ENCODE peak calls at places on chromosome 12, in six cellular contexts. One of them, this sample, is unnamed.

GRCh38 chr12:20420557-20420956 is 52.2 kb downstream of the PDE3A start:
- DNase-seq in naive thymus-derived CD4-positive, alpha-beta T cell: no peak
- DNase-seq in NCI-H510A treated with DMSO at 0.1 percent for 48 hours: no peak
- DNase-seq in memory B cell: no peak
- DNase-seq in stimulated activated CD4-positive, alpha-beta T cell treated with anti-CD3 and anti-CD28 coated beads, Interleukin-12 subunit alpha, Interleukin-12 subunit beta, amount 100 ng/mL, for 4 hours: no peak
- DNase-seq in stimulated activated naive CD4-positive, alpha-beta T cell: no peak
- DNase-seq in this sample: no peak

GRCh38 chr12:83865431-83865830 is 1047.2 kb downstream of the SLC6A15 start:
- DNase-seq in naive thymus-derived CD4-positive, alpha-beta T cell: no peak
- DNase-seq in NCI-H510A treated with DMSO at 0.1 percent for 48 hours: no peak
- DNase-seq in stimulated activated CD4-positive, alpha-beta T cell treated with anti-CD3 and anti-CD28 coated beads, Interleukin-12 subunit alpha, Interleukin-12 subunit beta, amount 100 ng/mL, for 4 hours: no peak
- DNase-seq in stimulated activated naive CD4-positive, alpha-beta T cell: no peak
- DNase-seq in memory B cell: no peak
- DNase-seq in this sample: no peak

GRCh38 chr12:1517007-1517406 is 77.4 kb downstream of the FBXL14 start:
- DNase-seq in stimulated activated naive CD4-positive, alpha-beta T cell: no peak
- DNase-seq in naive thymus-derived CD4-positive, alpha-beta T cell: peak; percentile 16
- DNase-seq in memory B cell: no peak
- DNase-seq in NCI-H510A treated with DMSO at 0.1 percent for 48 hours: no peak
- DNase-seq in stimulated activated CD4-positive, alpha-beta T cell treated with anti-CD3 and anti-CD28 coated beads, Interleukin-12 subunit alpha, Interleukin-12 subunit beta, amount 100 ng/mL, for 4 hours: no peak
- DNase-seq in this sample: no peak

GRCh38 chr12:92208613-92209121 is 63.0 kb upstream of the BTG1 start:
- DNase-seq in NCI-H510A treated with DMSO at 0.1 percent for 48 hours: peak; percentile 62
- DNase-seq in naive thymus-derived CD4-positive, alpha-beta T cell: no peak
- DNase-seq in memory B cell: peak; percentile 9
- DNase-seq in stimulated activated naive CD4-positive, alpha-beta T cell: no peak
- DNase-seq in stimulated activated CD4-positive, alpha-beta T cell treated with anti-CD3 and anti-CD28 coated beads, Interleukin-12 subunit alpha, Interleukin-12 subunit beta, amount 100 ng/mL, for 4 hours: no peak
- DNase-seq in this sample: no peak

GRCh38 chr12:75606921-75607320 is 95.5 kb upstream of the KRR1 start:
- DNase-seq in stimulated activated CD4-positive, alpha-beta T cell treated with anti-CD3 and anti-CD28 coated beads, Interleukin-12 subunit alpha, Interleukin-12 subunit beta, amount 100 ng/mL, for 4 hours: no peak
- DNase-seq in naive thymus-derived CD4-positive, alpha-beta T cell: no peak
- DNase-seq in NCI-H510A treated with DMSO at 0.1 percent for 48 hours: no peak
- DNase-seq in memory B cell: no peak
- DNase-seq in stimulated activated naive CD4-positive, alpha-beta T cell: no peak
- DNase-seq in this sample: no peak

GRCh38 chr12:10771132-10771733 is 31.2 kb downstream of the TAS2R7 start:
- DNase-seq in memory B cell: peak; percentile 26
- DNase-seq in NCI-H510A treated with DMSO at 0.1 percent for 48 hours: peak; percentile 67
- DNase-seq in stimulated activated naive CD4-positive, alpha-beta T cell: no peak
- DNase-seq in naive thymus-derived CD4-positive, alpha-beta T cell: no peak
- DNase-seq in stimulated activated CD4-positive, alpha-beta T cell treated with anti-CD3 and anti-CD28 coated beads, Interleukin-12 subunit alpha, Interleukin-12 subunit beta, amount 100 ng/mL, for 4 hours: no peak
- DNase-seq in this sample: no peak

GRCh38 chr12:79555006-79555925 is 135.5 kb downstream of the PAWR start:
- DNase-seq in stimulated activated naive CD4-positive, alpha-beta T cell: no peak
- DNase-seq in naive thymus-derived CD4-positive, alpha-beta T cell: no peak
- DNase-seq in NCI-H510A treated with DMSO at 0.1 percent for 48 hours: no peak
- DNase-seq in stimulated activated CD4-positive, alpha-beta T cell treated with anti-CD3 and anti-CD28 coated beads, Interleukin-12 subunit alpha, Interleukin-12 subunit beta, amount 100 ng/mL, for 4 hours: no peak
- DNase-seq in memory B cell: no peak
- DNase-seq in this sample: no peak

GRCh38 chr12:4809013-4809448 is 88.8 kb downstream of the GALNT8 start:
- DNase-seq in stimulated activated CD4-positive, alpha-beta T cell treated with anti-CD3 and anti-CD28 coated beads, Interleukin-12 subunit alpha, Interleukin-12 subunit beta, amount 100 ng/mL, for 4 hours: peak; percentile 4
- DNase-seq in naive thymus-derived CD4-positive, alpha-beta T cell: no peak
- DNase-seq in stimulated activated naive CD4-positive, alpha-beta T cell: no peak
- DNase-seq in NCI-H510A treated with DMSO at 0.1 percent for 48 hours: no peak
- DNase-seq in memory B cell: no peak
- DNase-seq in this sample: no peak

GRCh38 chr12:53049582-53050318 is at the start of gene TNS2:
- DNase-seq in stimulated activated CD4-positive, alpha-beta T cell treated with anti-CD3 and anti-CD28 coated beads, Interleukin-12 subunit alpha, Interleukin-12 subunit beta, amount 100 ng/mL, for 4 hours: no peak
- DNase-seq in NCI-H510A treated with DMSO at 0.1 percent for 48 hours: peak; percentile 81
- DNase-seq in memory B cell: no peak
- DNase-seq in stimulated activated naive CD4-positive, alpha-beta T cell: no peak
- DNase-seq in naive thymus-derived CD4-positive, alpha-beta T cell: no peak
- DNase-seq in this sample: no peak

GRCh38 chr12:51409846-51410245 is 14.8 kb upstream of the SLC4A8 start:
- DNase-seq in NCI-H510A treated with DMSO at 0.1 percent for 48 hours: no peak
- DNase-seq in memory B cell: no peak
- DNase-seq in naive thymus-derived CD4-positive, alpha-beta T cell: no peak
- DNase-seq in stimulated activated CD4-positive, alpha-beta T cell treated with anti-CD3 and anti-CD28 coated beads, Interleukin-12 subunit alpha, Interleukin-12 subunit beta, amount 100 ng/mL, for 4 hours: no peak
- DNase-seq in stimulated activated naive CD4-positive, alpha-beta T cell: no peak
- DNase-seq in this sample: no peak

GRCh38 chr12:20601668-20602280 is 93.4 kb upstream of the SLCO1C1 start:
- DNase-seq in naive thymus-derived CD4-positive, alpha-beta T cell: no peak
- DNase-seq in memory B cell: no peak
- DNase-seq in stimulated activated CD4-positive, alpha-beta T cell treated with anti-CD3 and anti-CD28 coated beads, Interleukin-12 subunit alpha, Interleukin-12 subunit beta, amount 100 ng/mL, for 4 hours: no peak
- DNase-seq in NCI-H510A treated with DMSO at 0.1 percent for 48 hours: peak; percentile 55
- DNase-seq in stimulated activated naive CD4-positive, alpha-beta T cell: no peak
- DNase-seq in this sample: no peak

GRCh38 chr12:53624453-53624852 is 1.7 kb downstream of the ATF7 start:
- DNase-seq in naive thymus-derived CD4-positive, alpha-beta T cell: no peak
- DNase-seq in memory B cell: no peak
- DNase-seq in NCI-H510A treated with DMSO at 0.1 percent for 48 hours: no peak
- DNase-seq in stimulated activated CD4-positive, alpha-beta T cell treated with anti-CD3 and anti-CD28 coated beads, Interleukin-12 subunit alpha, Interleukin-12 subunit beta, amount 100 ng/mL, for 4 hours: no peak
- DNase-seq in stimulated activated naive CD4-positive, alpha-beta T cell: no peak
- DNase-seq in this sample: no peak

GRCh38 chr12:53299454-53300180 is at the start of gene MYG1:
- DNase-seq in NCI-H510A treated with DMSO at 0.1 percent for 48 hours: peak; percentile 81
- DNase-seq in naive thymus-derived CD4-positive, alpha-beta T cell: peak; percentile 82
- DNase-seq in stimulated activated naive CD4-positive, alpha-beta T cell: peak; percentile 75
- DNase-seq in memory B cell: peak; percentile 68
- DNase-seq in stimulated activated CD4-positive, alpha-beta T cell treated with anti-CD3 and anti-CD28 coated beads, Interleukin-12 subunit alpha, Interleukin-12 subunit beta, amount 100 ng/mL, for 4 hours: peak; percentile 78
- DNase-seq in this sample: peak; percentile 68

GRCh38 chr12:124609041-124609984 is 41.9 kb upstream of the NCOR2 start:
- DNase-seq in naive thymus-derived CD4-positive, alpha-beta T cell: peak; percentile 38
- DNase-seq in NCI-H510A treated with DMSO at 0.1 percent for 48 hours: peak; percentile 99
- DNase-seq in memory B cell: peak; percentile 70
- DNase-seq in stimulated activated CD4-positive, alpha-beta T cell treated with anti-CD3 and anti-CD28 coated beads, Interleukin-12 subunit alpha, Interleukin-12 subunit beta, amount 100 ng/mL, for 4 hours: peak; percentile 58
- DNase-seq in stimulated activated naive CD4-positive, alpha-beta T cell: peak; percentile 68
- DNase-seq in this sample: peak; percentile 75

GRCh38 chr12:69732088-69732487 is 6.6 kb upstream of the RAB3IP start:
- DNase-seq in naive thymus-derived CD4-positive, alpha-beta T cell: no peak
- DNase-seq in NCI-H510A treated with DMSO at 0.1 percent for 48 hours: no peak
- DNase-seq in stimulated activated naive CD4-positive, alpha-beta T cell: no peak
- DNase-seq in stimulated activated CD4-positive, alpha-beta T cell treated with anti-CD3 and anti-CD28 coated beads, Interleukin-12 subunit alpha, Interleukin-12 subunit beta, amount 100 ng/mL, for 4 hours: no peak
- DNase-seq in memory B cell: no peak
- DNase-seq in this sample: no peak

GRCh38 chr12:5988659-5989116 is 43.6 kb upstream of the ANO2 start:
- DNase-seq in naive thymus-derived CD4-positive, alpha-beta T cell: peak; percentile 73
- DNase-seq in NCI-H510A treated with DMSO at 0.1 percent for 48 hours: peak; percentile 56
- DNase-seq in stimulated activated naive CD4-positive, alpha-beta T cell: peak; percentile 65
- DNase-seq in stimulated activated CD4-positive, alpha-beta T cell treated with anti-CD3 and anti-CD28 coated beads, Interleukin-12 subunit alpha, Interleukin-12 subunit beta, amount 100 ng/mL, for 4 hours: peak; percentile 71
- DNase-seq in memory B cell: peak; percentile 62
- DNase-seq in this sample: peak; percentile 52

GRCh38 chr12:105100207-105100985 is 7.1 kb upstream of the WASHC4 start:
- DNase-seq in NCI-H510A treated with DMSO at 0.1 percent for 48 hours: no peak
- DNase-seq in naive thymus-derived CD4-positive, alpha-beta T cell: no peak
- DNase-seq in memory B cell: no peak
- DNase-seq in stimulated activated CD4-positive, alpha-beta T cell treated with anti-CD3 and anti-CD28 coated beads, Interleukin-12 subunit alpha, Interleukin-12 subunit beta, amount 100 ng/mL, for 4 hours: no peak
- DNase-seq in stimulated activated naive CD4-positive, alpha-beta T cell: no peak
- DNase-seq in this sample: no peak

GRCh38 chr12:46217686-46218508 is 50.9 kb downstream of the SLC38A1 start:
- DNase-seq in naive thymus-derived CD4-positive, alpha-beta T cell: peak; percentile 58
- DNase-seq in stimulated activated CD4-positive, alpha-beta T cell treated with anti-CD3 and anti-CD28 coated beads, Interleukin-12 subunit alpha, Interleukin-12 subunit beta, amount 100 ng/mL, for 4 hours: no peak
- DNase-seq in memory B cell: peak; percentile 48
- DNase-seq in NCI-H510A treated with DMSO at 0.1 percent for 48 hours: no peak
- DNase-seq in stimulated activated naive CD4-positive, alpha-beta T cell: peak; percentile 26
- DNase-seq in this sample: peak; percentile 53

GRCh38 chr12:102483466-102483865 is 3.1 kb upstream of the IGF1 start:
- DNase-seq in stimulated activated CD4-positive, alpha-beta T cell treated with anti-CD3 and anti-CD28 coated beads, Interleukin-12 subunit alpha, Interleukin-12 subunit beta, amount 100 ng/mL, for 4 hours: no peak
- DNase-seq in memory B cell: peak; percentile 23
- DNase-seq in naive thymus-derived CD4-positive, alpha-beta T cell: no peak
- DNase-seq in NCI-H510A treated with DMSO at 0.1 percent for 48 hours: no peak
- DNase-seq in stimulated activated naive CD4-positive, alpha-beta T cell: no peak
- DNase-seq in this sample: no peak

GRCh38 chr12:14384783-14385638 is 19.5 kb downstream of the ATF7IP start:
- DNase-seq in stimulated activated naive CD4-positive, alpha-beta T cell: no peak
- DNase-seq in memory B cell: peak; percentile 36
- DNase-seq in NCI-H510A treated with DMSO at 0.1 percent for 48 hours: peak; percentile 66
- DNase-seq in stimulated activated CD4-positive, alpha-beta T cell treated with anti-CD3 and anti-CD28 coated beads, Interleukin-12 subunit alpha, Interleukin-12 subunit beta, amount 100 ng/mL, for 4 hours: no peak
- DNase-seq in naive thymus-derived CD4-positive, alpha-beta T cell: peak; percentile 47
- DNase-seq in this sample: peak; percentile 70